ENCODE peak calls at places on chromosomes 2 and 18, in seven cellular contexts. D, Y, P, U, L, V and N are unnamed samples.

GRCh38 chr2:56168163-56168562 is 15.6 kb upstream of the CCDC85A start:
- DNase-seq in D (no peak), Y (no peak), P (no peak), U (no peak), L (no peak), V (no peak), N (peak; percentile 53)

GRCh38 chr2:55923091-55923977 is at the start of gene EFEMP1:
- DNase-seq in D (peak; percentile 79), Y (peak; percentile 77), P (no peak), U (no peak), L (no peak), V (peak; percentile 71), N (peak; percentile 83)

GRCh38 chr2:27128810-27129571 is 5.4 kb downstream of the ABHD1 start:
- DNase-seq in D (no peak), Y (no peak), P (no peak), U (no peak), L (no peak), V (no peak), N (no peak)

GRCh38 chr2:113309655-113310387 is 31.1 kb upstream of the PAX8 start:
- DNase-seq in D (no peak), Y (peak; percentile 26), P (no peak), U (no peak), L (no peak), V (no peak), N (no peak)

GRCh38 chr2:4588606-4589005 is 885.2 kb downstream of the DCDC2C start:
- DNase-seq in D (no peak), Y (no peak), P (no peak), U (no peak), L (no peak), V (no peak), N (no peak)

GRCh38 chr2:198408171-198408570 is 603.8 kb downstream of the PLCL1 start:
- DNase-seq in D (no peak), Y (no peak), P (no peak), U (no peak), L (no peak), V (no peak), N (no peak)

GRCh38 chr18:79925656-79925979 is 25.8 kb downstream of the SLC66A2 start:
- DNase-seq in D (no peak), Y (no peak), P (no peak), U (no peak), L (no peak), V (no peak), N (no peak)

GRCh38 chr18:25349131-25349925 is 2.6 kb downstream of the ZNF521 start:
- DNase-seq in D (peak; percentile 82), Y (no peak), P (no peak), U (no peak), L (no peak), V (peak; percentile 55), N (no peak)

GRCh38 chr18:41713969-41714700 is 240.9 kb upstream of the PIK3C3 start:
- DNase-seq in D (no peak), Y (no peak), P (no peak), U (no peak), L (no peak), V (no peak), N (no peak)

GRCh38 chr2:71832844-71833243 is 314.8 kb downstream of the CYP26B1 start:
- DNase-seq in D (peak; percentile 12), Y (no peak), P (no peak), U (no peak), L (no peak), V (no peak), N (no peak)

GRCh38 chr2:95315801-95316411 is 18.8 kb downstream of the KCNIP3 start:
- DNase-seq in D (no peak), Y (no peak), P (no peak), U (no peak), L (peak; percentile 94), V (no peak), N (no peak)

GRCh38 chr2:33229646-33230045 is 246.8 kb upstream of the RASGRP3 start:
- DNase-seq in D (no peak), Y (no peak), P (no peak), U (no peak), L (no peak), V (no peak), N (no peak)

GRCh38 chr2:60394467-60394866 is 159.0 kb downstream of the BCL11A start:
- DNase-seq in D (no peak), Y (no peak), P (no peak), U (no peak), L (no peak), V (no peak), N (no peak)

GRCh38 chr2:44555700-44556099 is 194.0 kb downstream of the CAMKMT start:
- DNase-seq in D (no peak), Y (no peak), P (no peak), U (no peak), L (no peak), V (no peak), N (no peak)

GRCh38 chr2:239957681-239958181 is 67.4 kb downstream of the NDUFA10 start:
- DNase-seq in D (no peak), Y (no peak), P (no peak), U (no peak), L (no peak), V (no peak), N (no peak)

GRCh38 chr18:58267493-58267892 is 223.5 kb downstream of the NEDD4L start:
- DNase-seq in D (peak; percentile 80), Y (no peak), P (no peak), U (no peak), L (no peak), V (no peak), N (no peak)

GRCh38 chr18:28767201-28767600 is 590.3 kb upstream of the CDH2 start:
- DNase-seq in D (no peak), Y (no peak), P (no peak), U (no peak), L (no peak), V (no peak), N (no peak)

GRCh38 chr2:73163522-73164367 is 38.6 kb upstream of the NOTO start:
- DNase-seq in D (peak; percentile 88), Y (peak; percentile 30), P (no peak), U (peak; percentile 7), L (no peak), V (peak; percentile 61), N (peak; percentile 67)

GRCh38 chr2:42171396-42171971 is 2.3 kb downstream of the EML4 start:
- DNase-seq in D (no peak), Y (no peak), P (no peak), U (no peak), L (no peak), V (no peak), N (no peak)

GRCh38 chr2:10135296-10136089 is 13.0 kb downstream of the RRM2 start:
- DNase-seq in D (no peak), Y (no peak), P (no peak), U (no peak), L (no peak), V (no peak), N (no peak)

GRCh38 chr2:43948370-43948769 is 47.4 kb downstream of the LRPPRC start:
- DNase-seq in D (no peak), Y (no peak), P (no peak), U (no peak), L (no peak), V (no peak), N (no peak)

GRCh38 chr2:129004485-129004884 is 685.8 kb upstream of the HS6ST1 start:
- DNase-seq in D (no peak), Y (no peak), P (no peak), U (no peak), L (no peak), V (no peak), N (no peak)

GRCh38 chr2:866009-866680 is 84.5 kb upstream of the SNTG2 start:
- DNase-seq in D (no peak), Y (no peak), P (no peak), U (no peak), L (no peak), V (no peak), N (no peak)

GRCh38 chr2:108388045-108388444 is 10.3 kb downstream of the SULT1C4 start:
- DNase-seq in D (no peak), Y (no peak), P (no peak), U (no peak), L (no peak), V (no peak), N (no peak)

GRCh38 chr18:47492691-47493090 is 241.2 kb upstream of the SKOR2 start:
- DNase-seq in D (no peak), Y (no peak), P (no peak), U (no peak), L (no peak), V (no peak), N (no peak)

GRCh38 chr2:216833076-216833475 is 26.8 kb downstream of the TNP1 start:
- DNase-seq in D (no peak), Y (no peak), P (no peak), U (no peak), L (no peak), V (peak; percentile 18), N (no peak)

GRCh38 chr18:7237670-7238272 is 6.9 kb downstream of the LRRC30 start:
- DNase-seq in D (no peak), Y (no peak), P (no peak), U (no peak), L (no peak), V (no peak), N (no peak)

GRCh38 chr2:12852135-12852534 is 135.4 kb downstream of the TRIB2 start:
- DNase-seq in D (no peak), Y (no peak), P (no peak), U (no peak), L (no peak), V (no peak), N (no peak)

GRCh38 chr2:44940612-44941464 is 664 bp upstream of the SIX3 start:
- DNase-seq in D (no peak), Y (no peak), P (no peak), U (no peak), L (no peak), V (no peak), N (no peak)

GRCh38 chr18:58991127-58991798 is 126.6 kb downstream of the ZNF532 start:
- DNase-seq in D (no peak), Y (no peak), P (no peak), U (no peak), L (no peak), V (no peak), N (no peak)

GRCh38 chr2:41241325-41242000 is 789.6 kb upstream of the SLC8A1 start:
- DNase-seq in D (no peak), Y (no peak), P (no peak), U (no peak), L (no peak), V (no peak), N (no peak)

GRCh38 chr2:48483506-48483905 is 46.4 kb upstream of the STON1 start:
- DNase-seq in D (no peak), Y (peak; percentile 38), P (no peak), U (no peak), L (no peak), V (no peak), N (no peak)

GRCh38 chr18:23872701-23873550 is 141.6 kb upstream of the TTC39C start:
- DNase-seq in D (peak; percentile 51), Y (peak; percentile 87), P (no peak), U (no peak), L (no peak), V (no peak), N (no peak)

GRCh38 chr2:209086761-209087160 is 337.1 kb upstream of the MAP2 start:
- DNase-seq in D (no peak), Y (no peak), P (no peak), U (no peak), L (no peak), V (no peak), N (no peak)

GRCh38 chr2:206250041-206250897 is 24.2 kb upstream of the ZDBF2 start:
- DNase-seq in D (no peak), Y (no peak), P (no peak), U (no peak), L (no peak), V (no peak), N (no peak)